ENCODE peak calls at places on chromosomes 13 and 19, in eight cellular contexts. K, T, Q, A, V, F, S and G are unnamed samples.

GRCh38 chr19:51784922-51785690 is 9.9 kb upstream of the FPR3 start:
- DNase-seq in V (peak; percentile 85), T (no peak), F (peak; percentile 81), S (no peak), K (no peak), Q (no peak), A (peak; percentile 56), G (no peak)

GRCh38 chr13:31476753-31477152 is 262.6 kb upstream of the RXFP2 start:
- DNase-seq in T (no peak), F (no peak), V (no peak), Q (no peak), K (no peak), S (no peak), A (peak; percentile 9), G (peak; percentile 24)

GRCh38 chr13:105735269-105735668 is 800.2 kb downstream of the EFNB2 start:
- DNase-seq in V (no peak), T (no peak), A (no peak), S (no peak), Q (no peak), K (no peak), F (no peak), G (peak; percentile 51)

GRCh38 chr13:50400035-50400726 is 384.9 kb downstream of the KCNRG start:
- DNase-seq in K (no peak), A (peak; percentile 54), S (no peak), F (no peak), T (no peak), Q (no peak), V (no peak), G (no peak)

GRCh38 chr19:51337141-51337860 is 4.6 kb downstream of the VSIG10L start:
- DNase-seq in Q (no peak), F (no peak), V (no peak), K (no peak), T (no peak), A (no peak), S (no peak), G (no peak)

GRCh38 chr13:30394798-30395191 is 27.5 kb upstream of the UBE2L5 start:
- DNase-seq in F (no peak), V (peak; percentile 7), S (no peak), K (no peak), T (no peak), A (no peak), Q (no peak), G (no peak)

GRCh38 chr13:32318072-32318471 is 2.8 kb downstream of the BRCA2 start:
- DNase-seq in Q (no peak), T (no peak), V (no peak), S (no peak), A (no peak), K (no peak), F (no peak), G (no peak)

GRCh38 chr19:10797541-10798256 is 38.3 kb downstream of the TMED1 start:
- DNase-seq in Q (no peak), K (peak; percentile 87), T (peak; percentile 85), V (no peak), F (no peak), S (no peak), A (no peak), G (no peak)

GRCh38 chr19:14106840-14107239 is 10.7 kb downstream of the PRKACA start:
- DNase-seq in A (no peak), T (no peak), S (no peak), F (no peak), V (no peak), Q (no peak), K (no peak), G (no peak)

GRCh38 chr13:23796546-23796945 is 92.7 kb downstream of the MIPEP start:
- DNase-seq in Q (no peak), K (no peak), S (no peak), F (no peak), V (peak; percentile 58), T (no peak), A (no peak), G (peak; percentile 73)

GRCh38 chr19:8451885-8452284 is 7.1 kb downstream of the HNRNPM start:
- DNase-seq in Q (no peak), V (peak; percentile 96), T (no peak), F (no peak), S (no peak), A (no peak), K (no peak), G (peak; percentile 34)

GRCh38 chr19:58002384-58003152 is at the start of gene ZNF606:
- DNase-seq in A (peak; percentile 92), K (peak; percentile 64), F (peak; percentile 90), S (peak; percentile 96), V (peak; percentile 81), T (peak; percentile 76), Q (peak; percentile 94), G (peak; percentile 87)

GRCh38 chr13:35909837-35910236 is 221.3 kb downstream of the DCLK1 start:
- DNase-seq in K (no peak), V (no peak), T (no peak), S (no peak), A (no peak), Q (no peak), F (no peak), G (no peak)

GRCh38 chr13:33213024-33213795 is 72.3 kb downstream of the STARD13 start:
- DNase-seq in T (no peak), Q (no peak), F (no peak), A (no peak), S (no peak), V (no peak), K (no peak), G (no peak)

GRCh38 chr13:65917731-65918130 is 1312.4 kb downstream of the PCDH9 start:
- DNase-seq in F (no peak), Q (no peak), V (no peak), S (no peak), K (no peak), T (no peak), A (no peak), G (no peak)

GRCh38 chr19:40279761-40280607 is 5.2 kb downstream of the AKT2 start:
- DNase-seq in F (no peak), V (no peak), A (no peak), S (peak; percentile 66), Q (no peak), K (no peak), T (no peak), G (peak; percentile 29)

GRCh38 chr13:33434676-33435075 is 149.1 kb upstream of the STARD13 start:
- DNase-seq in A (peak; percentile 86), K (no peak), S (no peak), T (no peak), F (no peak), V (no peak), Q (no peak), G (no peak)

DNA sequence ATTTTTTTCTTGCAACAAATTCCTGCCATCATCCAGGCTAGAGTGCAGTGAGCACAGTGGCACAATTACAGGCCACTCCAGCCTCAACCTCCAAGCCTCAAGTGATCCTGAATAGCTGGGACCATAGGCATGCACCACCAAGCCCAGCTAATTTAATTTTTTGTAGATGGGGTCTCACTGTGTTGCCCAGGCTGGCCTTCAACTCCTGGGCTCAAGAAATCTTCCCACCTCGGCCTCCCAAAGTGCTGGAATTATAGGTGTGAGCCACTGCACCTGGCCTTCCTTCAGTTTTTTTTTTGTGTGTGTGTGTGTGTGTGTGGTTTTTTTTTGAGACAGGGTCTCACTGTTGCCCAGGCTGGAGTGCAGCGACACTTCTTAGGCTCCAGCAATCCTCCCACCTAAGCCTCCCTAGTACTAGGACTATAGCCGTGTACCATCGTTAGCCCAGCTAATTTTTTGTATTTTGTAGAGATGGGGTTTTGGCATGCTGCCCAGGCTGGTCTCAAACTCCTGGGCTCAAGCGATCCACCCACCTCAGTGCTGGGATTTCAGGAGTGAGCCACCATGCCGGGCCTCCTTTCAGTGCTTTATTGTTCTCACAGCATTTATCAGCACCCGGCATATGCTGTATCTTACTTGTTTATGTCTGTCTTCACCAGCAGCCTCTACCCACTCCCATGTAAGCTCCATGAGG is 5.9 kb upstream of the SRRM5 start:
- DNase-seq in A (peak; percentile 43), Q (no peak), F (no peak), V (no peak), S (no peak), K (no peak), T (no peak), G (no peak)
- H3K27ac ChIP-seq in A (peak overlapping the region; percentile 76), Q (no peak overlapping the region), F (no peak overlapping the region), V (no peak overlapping the region), S (no peak overlapping the region), K (no peak overlapping the region), T (no peak overlapping the region), G (no peak overlapping the region)

GRCh38 chr19:38523319-38523718 is 89.8 kb downstream of the RYR1 start:
- DNase-seq in S (no peak), K (no peak), V (no peak), F (no peak), Q (no peak), T (no peak), A (no peak), G (no peak)

GRCh38 chr19:38524369-38524768 is 90.9 kb downstream of the RYR1 start:
- DNase-seq in F (no peak), Q (no peak), T (no peak), V (no peak), K (no peak), S (no peak), A (no peak), G (no peak)

GRCh38 chr19:38526430-38526829 is 91.3 kb downstream of the MAP4K1 start:
- DNase-seq in Q (no peak), A (no peak), S (no peak), T (no peak), V (no peak), F (no peak), K (no peak), G (no peak)

GRCh38 chr19:38522915-38523314 is 89.4 kb downstream of the RYR1 start:
- DNase-seq in Q (no peak), T (no peak), V (no peak), S (no peak), A (no peak), K (no peak), F (no peak), G (no peak)

GRCh38 chr19:38524994-38525634 is 91.6 kb downstream of the RYR1 start:
- DNase-seq in V (no peak), K (no peak), Q (no peak), T (no peak), S (no peak), F (no peak), A (no peak), G (no peak)
- H3K27me3 ChIP-seq in V (no peaks in the 10 kb centered on the region), K (no peaks in the 10 kb centered on the region), Q (no peaks in the 10 kb centered on the region), T (no peaks in the 10 kb centered on the region), S (no peaks in the 10 kb centered on the region), F (peaks cover 17% of the 10 kb centered on the region), A (no peaks in the 10 kb centered on the region), G (no peaks in the 10 kb centered on the region)

GRCh38 chr13:44098559-44098958 is 218.9 kb downstream of the LACC1 start:
- DNase-seq in S (no peak), A (no peak), F (no peak), T (no peak), Q (no peak), K (no peak), V (no peak), G (no peak)
- H3K27ac ChIP-seq in S (no peak overlapping the region), A (no peak overlapping the region), F (no peak overlapping the region), T (no peak overlapping the region), Q (no peak overlapping the region), K (no peak overlapping the region), V (no peak overlapping the region), G (no peak overlapping the region)

DNA sequence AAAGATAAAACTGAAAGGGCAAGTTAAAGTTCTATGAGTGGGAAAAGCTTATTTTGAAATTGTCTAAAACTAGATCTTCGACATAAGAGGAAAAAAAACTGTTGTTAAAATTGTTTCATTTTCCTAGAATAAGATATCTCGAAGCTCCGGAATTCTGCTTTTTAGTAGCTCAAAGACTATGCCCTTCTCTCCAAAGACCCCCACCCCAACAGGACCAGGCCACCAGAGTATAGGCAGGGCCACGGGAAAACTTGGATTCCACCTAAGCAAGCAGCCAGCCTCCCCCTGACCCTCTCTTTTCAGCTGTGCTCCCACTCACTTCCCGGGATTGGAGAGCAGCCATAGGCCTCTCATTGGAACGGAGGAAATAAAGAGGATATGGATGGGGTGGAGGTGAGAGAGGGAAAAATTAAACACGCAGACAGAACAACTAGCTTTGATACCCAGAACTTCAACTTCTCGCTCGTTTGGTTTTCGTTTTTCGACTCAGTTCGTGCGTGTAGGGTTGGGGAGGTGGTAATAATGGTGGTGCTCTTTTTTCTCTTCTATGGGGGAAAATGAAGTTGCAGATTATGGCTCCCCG is 2.9 kb downstream of the POU4F1 start:
- DNase-seq in F (no peak), K (no peak), A (no peak), T (no peak), Q (no peak), S (no peak), V (no peak), G (no peak)
- H3K27me3 ChIP-seq in F (peaks cover 96% of the 10 kb centered on the region), K (peaks cover 83% of the 10 kb centered on the region), A (peaks cover 93% of the 10 kb centered on the region), T (peaks cover 87% of the 10 kb centered on the region), Q (peaks cover 78% of the 10 kb centered on the region), S (peaks cover 3% of the 10 kb centered on the region), V (peaks cover 49% of the 10 kb centered on the region), G (no peaks in the 10 kb centered on the region)